ENCODE peak calls at places on chromosomes 5 and 9, in ten cellular contexts. One of them, this sample, is unnamed.

GRCh38 chr5:65907138-65907537 is 19.2 kb upstream of the ERBIN start:
- DNase-seq in caudate nucleus: no peak
- DNase-seq in left cardiac atrium: no peak
- DNase-seq in nephron progenitor cell: no peak
- DNase-seq in IMR-90: no peak
- DNase-seq in neural progenitor cell: no peak
- DNase-seq in brain microvascular endothelial cell: no peak
- DNase-seq in stimulated activated CD4-positive, alpha-beta T cell treated with anti-CD3 and anti-CD28 coated beads, Interleukin-1b, Interleukin-23, amount 100 ng/mL, for 24 hours: no peak
- DNase-seq in RPMI8226: no peak
- DNase-seq in NCI-H1092 treated with DMSO at 0.1 percent for 48 hours: no peak
- DNase-seq in this sample: no peak

GRCh38 chr9:92738661-92739081 is 26.0 kb downstream of the BICD2 start:
- DNase-seq in neural progenitor cell: no peak
- DNase-seq in caudate nucleus: peak
- DNase-seq in nephron progenitor cell: no peak
- DNase-seq in NCI-H1092 treated with DMSO at 0.1 percent for 48 hours: no peak
- DNase-seq in left cardiac atrium: no peak
- DNase-seq in IMR-90: no peak
- DNase-seq in RPMI8226: no peak
- DNase-seq in stimulated activated CD4-positive, alpha-beta T cell treated with anti-CD3 and anti-CD28 coated beads, Interleukin-1b, Interleukin-23, amount 100 ng/mL, for 24 hours: no peak
- DNase-seq in brain microvascular endothelial cell: no peak
- DNase-seq in this sample: no peak

GRCh38 chr9:110672873-110673508 is 4.4 kb downstream of the MUSK start:
- DNase-seq in NCI-H1092 treated with DMSO at 0.1 percent for 48 hours: no peak
- DNase-seq in stimulated activated CD4-positive, alpha-beta T cell treated with anti-CD3 and anti-CD28 coated beads, Interleukin-1b, Interleukin-23, amount 100 ng/mL, for 24 hours: no peak
- DNase-seq in brain microvascular endothelial cell: no peak
- DNase-seq in left cardiac atrium: no peak
- DNase-seq in RPMI8226: no peak
- DNase-seq in nephron progenitor cell: no peak
- DNase-seq in caudate nucleus: no peak
- DNase-seq in IMR-90: no peak
- DNase-seq in neural progenitor cell: no peak
- DNase-seq in this sample: no peak

GRCh38 chr9:97557606-97558095 is 56.2 kb downstream of the TMOD1 start:
- DNase-seq in RPMI8226: peak
- DNase-seq in brain microvascular endothelial cell: no peak
- DNase-seq in IMR-90: no peak
- DNase-seq in caudate nucleus: peak
- DNase-seq in stimulated activated CD4-positive, alpha-beta T cell treated with anti-CD3 and anti-CD28 coated beads, Interleukin-1b, Interleukin-23, amount 100 ng/mL, for 24 hours: no peak
- DNase-seq in left cardiac atrium: peak
- DNase-seq in neural progenitor cell: no peak
- DNase-seq in nephron progenitor cell: no peak
- DNase-seq in NCI-H1092 treated with DMSO at 0.1 percent for 48 hours: peak
- DNase-seq in this sample: no peak

GRCh38 chr5:1065891-1066650 is 45.8 kb downstream of the SLC12A7 start:
- DNase-seq in caudate nucleus: no peak
- DNase-seq in stimulated activated CD4-positive, alpha-beta T cell treated with anti-CD3 and anti-CD28 coated beads, Interleukin-1b, Interleukin-23, amount 100 ng/mL, for 24 hours: no peak
- DNase-seq in RPMI8226: no peak
- DNase-seq in nephron progenitor cell: no peak
- DNase-seq in brain microvascular endothelial cell: no peak
- DNase-seq in NCI-H1092 treated with DMSO at 0.1 percent for 48 hours: no peak
- DNase-seq in left cardiac atrium: no peak
- DNase-seq in neural progenitor cell: no peak
- DNase-seq in IMR-90: no peak
- DNase-seq in this sample: no peak

GRCh38 chr5:24598926-24599325 is 45.9 kb downstream of the CDH10 start:
- DNase-seq in neural progenitor cell: peak
- DNase-seq in NCI-H1092 treated with DMSO at 0.1 percent for 48 hours: peak
- DNase-seq in brain microvascular endothelial cell: no peak
- DNase-seq in caudate nucleus: no peak
- DNase-seq in stimulated activated CD4-positive, alpha-beta T cell treated with anti-CD3 and anti-CD28 coated beads, Interleukin-1b, Interleukin-23, amount 100 ng/mL, for 24 hours: no peak
- DNase-seq in IMR-90: no peak
- DNase-seq in left cardiac atrium: no peak
- DNase-seq in nephron progenitor cell: no peak
- DNase-seq in RPMI8226: no peak
- DNase-seq in this sample: no peak

GRCh38 chr9:93183663-93184438 is at the start of gene WNK2:
- DNase-seq in IMR-90: no peak
- DNase-seq in brain microvascular endothelial cell: no peak
- DNase-seq in caudate nucleus: peak
- DNase-seq in nephron progenitor cell: peak
- DNase-seq in left cardiac atrium: no peak
- DNase-seq in stimulated activated CD4-positive, alpha-beta T cell treated with anti-CD3 and anti-CD28 coated beads, Interleukin-1b, Interleukin-23, amount 100 ng/mL, for 24 hours: no peak
- DNase-seq in NCI-H1092 treated with DMSO at 0.1 percent for 48 hours: peak
- DNase-seq in neural progenitor cell: peak
- DNase-seq in RPMI8226: peak
- DNase-seq in this sample: peak

GRCh38 chr9:69192214-69192613 is 18.1 kb downstream of the TJP2 start:
- DNase-seq in NCI-H1092 treated with DMSO at 0.1 percent for 48 hours: no peak
- DNase-seq in nephron progenitor cell: no peak
- DNase-seq in stimulated activated CD4-positive, alpha-beta T cell treated with anti-CD3 and anti-CD28 coated beads, Interleukin-1b, Interleukin-23, amount 100 ng/mL, for 24 hours: no peak
- DNase-seq in caudate nucleus: no peak
- DNase-seq in left cardiac atrium: no peak
- DNase-seq in neural progenitor cell: no peak
- DNase-seq in IMR-90: no peak
- DNase-seq in brain microvascular endothelial cell: no peak
- DNase-seq in RPMI8226: no peak
- DNase-seq in this sample: no peak

GRCh38 chr9:17627641-17628040 is 48.8 kb downstream of the SH3GL2 start:
- DNase-seq in nephron progenitor cell: no peak
- DNase-seq in RPMI8226: no peak
- DNase-seq in IMR-90: peak
- DNase-seq in caudate nucleus: no peak
- DNase-seq in brain microvascular endothelial cell: no peak
- DNase-seq in stimulated activated CD4-positive, alpha-beta T cell treated with anti-CD3 and anti-CD28 coated beads, Interleukin-1b, Interleukin-23, amount 100 ng/mL, for 24 hours: no peak
- DNase-seq in NCI-H1092 treated with DMSO at 0.1 percent for 48 hours: peak
- DNase-seq in left cardiac atrium: no peak
- DNase-seq in neural progenitor cell: no peak
- DNase-seq in this sample: no peak

GRCh38 chr9:112086627-112087026 is 88.5 kb downstream of the SUSD1 start:
- DNase-seq in RPMI8226: no peak
- DNase-seq in nephron progenitor cell: no peak
- DNase-seq in stimulated activated CD4-positive, alpha-beta T cell treated with anti-CD3 and anti-CD28 coated beads, Interleukin-1b, Interleukin-23, amount 100 ng/mL, for 24 hours: no peak
- DNase-seq in neural progenitor cell: peak
- DNase-seq in caudate nucleus: no peak
- DNase-seq in brain microvascular endothelial cell: no peak
- DNase-seq in NCI-H1092 treated with DMSO at 0.1 percent for 48 hours: peak
- DNase-seq in left cardiac atrium: no peak
- DNase-seq in IMR-90: peak
- DNase-seq in this sample: no peak

GRCh38 chr9:132241483-132241839 is 79.6 kb downstream of the NTNG2 start:
- DNase-seq in IMR-90: no peak
- DNase-seq in stimulated activated CD4-positive, alpha-beta T cell treated with anti-CD3 and anti-CD28 coated beads, Interleukin-1b, Interleukin-23, amount 100 ng/mL, for 24 hours: no peak
- DNase-seq in left cardiac atrium: no peak
- DNase-seq in brain microvascular endothelial cell: no peak
- DNase-seq in RPMI8226: no peak
- DNase-seq in caudate nucleus: no peak
- DNase-seq in nephron progenitor cell: no peak
- DNase-seq in NCI-H1092 treated with DMSO at 0.1 percent for 48 hours: no peak
- DNase-seq in neural progenitor cell: no peak
- DNase-seq in this sample: no peak

GRCh38 chr5:96709152-96709821 is 47.1 kb downstream of the CAST start:
- DNase-seq in neural progenitor cell: no peak
- DNase-seq in RPMI8226: no peak
- DNase-seq in caudate nucleus: no peak
- DNase-seq in NCI-H1092 treated with DMSO at 0.1 percent for 48 hours: no peak
- DNase-seq in left cardiac atrium: peak
- DNase-seq in stimulated activated CD4-positive, alpha-beta T cell treated with anti-CD3 and anti-CD28 coated beads, Interleukin-1b, Interleukin-23, amount 100 ng/mL, for 24 hours: no peak
- DNase-seq in nephron progenitor cell: no peak
- DNase-seq in IMR-90: peak
- DNase-seq in brain microvascular endothelial cell: peak
- DNase-seq in this sample: no peak

GRCh38 chr5:1641041-1641440 is 117.3 kb upstream of the LPCAT1 start:
- DNase-seq in nephron progenitor cell: peak
- DNase-seq in NCI-H1092 treated with DMSO at 0.1 percent for 48 hours: no peak
- DNase-seq in neural progenitor cell: no peak
- DNase-seq in left cardiac atrium: no peak
- DNase-seq in brain microvascular endothelial cell: no peak
- DNase-seq in IMR-90: no peak
- DNase-seq in RPMI8226: no peak
- DNase-seq in stimulated activated CD4-positive, alpha-beta T cell treated with anti-CD3 and anti-CD28 coated beads, Interleukin-1b, Interleukin-23, amount 100 ng/mL, for 24 hours: no peak
- DNase-seq in caudate nucleus: no peak
- DNase-seq in this sample: no peak

GRCh38 chr9:123269316-123269715 is 930 bp upstream of the STRBP start:
- DNase-seq in stimulated activated CD4-positive, alpha-beta T cell treated with anti-CD3 and anti-CD28 coated beads, Interleukin-1b, Interleukin-23, amount 100 ng/mL, for 24 hours: no peak
- DNase-seq in RPMI8226: peak
- DNase-seq in left cardiac atrium: peak
- DNase-seq in NCI-H1092 treated with DMSO at 0.1 percent for 48 hours: no peak
- DNase-seq in IMR-90: no peak
- DNase-seq in nephron progenitor cell: no peak
- DNase-seq in caudate nucleus: no peak
- DNase-seq in neural progenitor cell: no peak
- DNase-seq in brain microvascular endothelial cell: no peak
- DNase-seq in this sample: no peak

GRCh38 chr5:143029293-143029692 is 259.1 kb downstream of the ARHGAP26 start:
- DNase-seq in brain microvascular endothelial cell: no peak
- DNase-seq in caudate nucleus: no peak
- DNase-seq in NCI-H1092 treated with DMSO at 0.1 percent for 48 hours: no peak
- DNase-seq in stimulated activated CD4-positive, alpha-beta T cell treated with anti-CD3 and anti-CD28 coated beads, Interleukin-1b, Interleukin-23, amount 100 ng/mL, for 24 hours: no peak
- DNase-seq in nephron progenitor cell: no peak
- DNase-seq in RPMI8226: no peak
- DNase-seq in neural progenitor cell: no peak
- DNase-seq in IMR-90: no peak
- DNase-seq in left cardiac atrium: no peak
- DNase-seq in this sample: no peak

GRCh38 chr5:151030377-151030776 is 10.0 kb downstream of the GPX3 start:
- DNase-seq in IMR-90: no peak
- DNase-seq in nephron progenitor cell: no peak
- DNase-seq in left cardiac atrium: peak
- DNase-seq in stimulated activated CD4-positive, alpha-beta T cell treated with anti-CD3 and anti-CD28 coated beads, Interleukin-1b, Interleukin-23, amount 100 ng/mL, for 24 hours: no peak
- DNase-seq in brain microvascular endothelial cell: no peak
- DNase-seq in caudate nucleus: no peak
- DNase-seq in neural progenitor cell: no peak
- DNase-seq in RPMI8226: no peak
- DNase-seq in NCI-H1092 treated with DMSO at 0.1 percent for 48 hours: no peak
- DNase-seq in this sample: no peak

GRCh38 chr9:76944011-76944410 is 38.1 kb upstream of the PRUNE2 start:
- DNase-seq in neural progenitor cell: no peak
- DNase-seq in left cardiac atrium: no peak
- DNase-seq in caudate nucleus: no peak
- DNase-seq in RPMI8226: no peak
- DNase-seq in nephron progenitor cell: no peak
- DNase-seq in IMR-90: no peak
- DNase-seq in brain microvascular endothelial cell: no peak
- DNase-seq in NCI-H1092 treated with DMSO at 0.1 percent for 48 hours: no peak
- DNase-seq in stimulated activated CD4-positive, alpha-beta T cell treated with anti-CD3 and anti-CD28 coated beads, Interleukin-1b, Interleukin-23, amount 100 ng/mL, for 24 hours: no peak
- DNase-seq in this sample: no peak

GRCh38 chr9:693460-694390 is 147.8 kb upstream of the DMRT1 start:
- DNase-seq in brain microvascular endothelial cell: peak
- DNase-seq in left cardiac atrium: peak
- DNase-seq in NCI-H1092 treated with DMSO at 0.1 percent for 48 hours: no peak
- DNase-seq in IMR-90: peak
- DNase-seq in stimulated activated CD4-positive, alpha-beta T cell treated with anti-CD3 and anti-CD28 coated beads, Interleukin-1b, Interleukin-23, amount 100 ng/mL, for 24 hours: no peak
- DNase-seq in caudate nucleus: peak
- DNase-seq in RPMI8226: no peak
- DNase-seq in nephron progenitor cell: no peak
- DNase-seq in neural progenitor cell: no peak
- DNase-seq in this sample: no peak

GRCh38 chr9:136693490-136694162 is 6.4 kb upstream of the AGPAT2 start:
- DNase-seq in caudate nucleus: no peak
- DNase-seq in RPMI8226: peak
- DNase-seq in brain microvascular endothelial cell: no peak
- DNase-seq in neural progenitor cell: no peak
- DNase-seq in left cardiac atrium: no peak
- DNase-seq in IMR-90: peak
- DNase-seq in nephron progenitor cell: no peak
- DNase-seq in stimulated activated CD4-positive, alpha-beta T cell treated with anti-CD3 and anti-CD28 coated beads, Interleukin-1b, Interleukin-23, amount 100 ng/mL, for 24 hours: no peak
- DNase-seq in NCI-H1092 treated with DMSO at 0.1 percent for 48 hours: no peak
- DNase-seq in this sample: no peak

This sample was measured in GM18507.